ENCODE peak calls at places on chromosome 9, in four cellular contexts. One of them, this sample, is unnamed.

GRCh38 chr9:121299125-121299466 is 31.1 kb downstream of the GSN start:
- DNase-seq in H9: no peak
- DNase-seq in H1: no peak
- DNase-seq in IMR-90: no peak
- DNase-seq in this sample: peak

GRCh38 chr9:17480966-17481365 is 97.9 kb upstream of the SH3GL2 start:
- DNase-seq in IMR-90: no peak
- DNase-seq in H1: no peak
- DNase-seq in H9: no peak
- DNase-seq in this sample: no peak

GRCh38 chr9:121841771-121842611 is 190.6 kb downstream of the DAB2IP start:
- DNase-seq in H1: no peak
- DNase-seq in H9: no peak
- DNase-seq in IMR-90: peak
- DNase-seq in this sample: no peak

GRCh38 chr9:74662616-74663015 is 165.5 kb downstream of the RORB start:
- DNase-seq in H1: no peak
- DNase-seq in IMR-90: no peak
- DNase-seq in H9: no peak
- DNase-seq in this sample: no peak

GRCh38 chr9:135835131-135835530 is 72.2 kb downstream of the CAMSAP1 start:
- DNase-seq in IMR-90: no peak
- DNase-seq in H9: no peak
- DNase-seq in H1: no peak
- DNase-seq in this sample: no peak

GRCh38 chr9:130962418-130963316 is 23.6 kb upstream of the FIBCD1 start:
- DNase-seq in H9: no peak
- DNase-seq in H1: no peak
- DNase-seq in IMR-90: peak
- DNase-seq in this sample: peak

GRCh38 chr9:1604942-1605560 is 410.1 kb upstream of the SMARCA2 start:
- DNase-seq in H1: no peak
- DNase-seq in IMR-90: no peak
- DNase-seq in H9: no peak
- DNase-seq in this sample: peak

GRCh38 chr9:14212116-14212515 is 101.8 kb downstream of the NFIB start:
- DNase-seq in IMR-90: peak
- DNase-seq in H9: no peak
- DNase-seq in H1: no peak
- DNase-seq in this sample: no peak

GRCh38 chr9:97756991-97757390 is 59.9 kb upstream of the XPA start:
- DNase-seq in IMR-90: no peak
- DNase-seq in H1: no peak
- DNase-seq in H9: no peak
- DNase-seq in this sample: no peak

GRCh38 chr9:37986771-37987258 is 82.2 kb downstream of the SHB start:
- DNase-seq in H1: no peak
- DNase-seq in H9: no peak
- DNase-seq in IMR-90: no peak
- DNase-seq in this sample: no peak

GRCh38 chr9:22084336-22085035 is 75.4 kb upstream of the CDKN2B start:
- DNase-seq in H9: no peak
- DNase-seq in IMR-90: peak
- DNase-seq in H1: no peak
- DNase-seq in this sample: peak

GRCh38 chr9:17137576-17137975 is 2.7 kb downstream of the CNTLN start:
- DNase-seq in IMR-90: peak
- DNase-seq in H1: no peak
- DNase-seq in H9: no peak
- DNase-seq in this sample: no peak

DNA sequence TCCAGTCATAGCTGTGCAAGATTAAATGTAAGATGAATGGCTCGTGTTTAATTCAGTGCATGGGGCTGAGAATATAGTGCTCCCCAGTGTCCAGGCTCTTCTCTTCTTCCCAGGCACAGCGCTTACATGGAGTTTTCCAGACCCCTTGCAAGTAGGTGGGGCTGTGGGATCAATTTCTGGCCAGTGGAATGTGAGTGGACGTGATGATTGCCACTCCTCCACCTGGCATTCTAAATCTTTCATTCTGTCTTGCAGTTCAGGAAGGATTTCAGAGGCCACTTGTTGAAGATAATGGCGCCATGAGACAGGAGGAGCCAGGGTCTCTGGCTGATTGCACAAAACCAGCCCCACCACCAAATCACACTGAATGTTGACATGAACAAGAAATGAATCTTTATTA is 7.2 kb upstream of the PIP5K1B start:
- DNase-seq in H1: no peak
- DNase-seq in IMR-90: no peak
- DNase-seq in H9: no peak
- DNase-seq in this sample: peak
- H4K5ac ChIP-seq in H1: no peak
- H4K5ac ChIP-seq in IMR-90: no peak
- H4K5ac ChIP-seq in H9: no peak
- H4K5ac ChIP-seq in this sample: no peak

GRCh38 chr9:91753711-91754110 is 196.3 kb downstream of the ROR2 start:
- DNase-seq in H9: no peak
- DNase-seq in H1: no peak
- DNase-seq in IMR-90: no peak
- DNase-seq in this sample: no peak
- H3K56ac ChIP-seq in H9: no peak
- H3K56ac ChIP-seq in H1: no peak
- H3K56ac ChIP-seq in IMR-90: no peak
- H3K56ac ChIP-seq in this sample: no peak

GRCh38 chr9:124281934-124282351 is 24.2 kb downstream of the NEK6 start:
- DNase-seq in H1: no peak
- DNase-seq in H9: no peak
- DNase-seq in IMR-90: no peak
- DNase-seq in this sample: no peak
- H2BK120ac ChIP-seq in H1: no peak
- H2BK120ac ChIP-seq in H9: no peak
- H2BK120ac ChIP-seq in IMR-90: peak
- H2BK120ac ChIP-seq in this sample: no peak

DNA sequence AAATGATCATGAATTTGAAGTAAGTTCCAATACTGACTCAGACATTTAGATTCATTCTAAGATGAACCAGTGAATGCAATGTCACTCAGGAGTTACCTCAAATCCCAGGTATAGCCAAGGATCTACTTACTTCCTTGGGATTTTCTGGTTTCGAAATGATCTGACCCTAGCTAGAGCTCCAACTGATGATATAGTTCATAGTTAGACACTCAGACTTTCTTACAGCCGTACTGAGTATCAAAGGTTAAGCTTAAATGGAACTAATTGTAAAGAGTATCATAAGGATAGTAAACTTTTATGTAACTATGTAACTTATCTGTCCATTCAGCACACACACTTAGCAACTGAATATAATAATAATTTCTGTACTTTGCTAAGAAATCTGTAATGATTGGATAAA is 84.0 kb upstream of the FSD1L start:
- DNase-seq in H1: no peak
- DNase-seq in IMR-90: no peak
- DNase-seq in H9: no peak
- DNase-seq in this sample: no peak
- H4K5ac ChIP-seq in H1: no peak
- H4K5ac ChIP-seq in IMR-90: no peak
- H4K5ac ChIP-seq in H9: no peak
- H4K5ac ChIP-seq in this sample: no peak